ENCODE peak calls at places on chromosomes 5 and 9, in eight cellular contexts. O is brain microvascular endothelial cell; U is glutamatergic neuron; J is activated naive CD4-positive, alpha-beta T cell treated with anti-CD3 and anti-CD28 coated beads for 36 hours; Z is neural crest cell; Y is glomerular endothelial cell; C is HFFc6; R is substantia nigra. E is an unnamed sample.

GRCh38 chr5:9903806-9904205 is 273.7 kb upstream of the TAS2R1 start:
- DNase-seq in Z (no peak), J (no peak), Y (no peak), C (peak), U (no peak), O (peak), R (no peak), E (no peak)

GRCh38 chr5:86244153-86244552 is 373.6 kb upstream of the COX7C start:
- DNase-seq in R (no peak), Z (no peak), C (no peak), J (no peak), O (no peak), U (no peak), Y (no peak), E (no peak)

GRCh38 chr5:159784993-159785392 is 131.3 kb upstream of the ADRA1B start:
- DNase-seq in C (no peak), R (no peak), O (no peak), J (no peak), Z (no peak), U (no peak), Y (no peak), E (no peak)

GRCh38 chr9:37994639-37995347 is 74.2 kb downstream of the SHB start:
- DNase-seq in C (peak), R (peak), O (peak), Y (no peak), U (peak), J (peak), Z (no peak), E (peak)

GRCh38 chr5:43042176-43042625 is 2.1 kb upstream of the ANXA2R start:
- DNase-seq in U (peak), Y (no peak), O (peak), C (peak), R (peak), Z (peak), J (peak), E (peak)

GRCh38 chr9:34158362-34158869 is 20.4 kb upstream of the UBAP1 start:
- DNase-seq in C (peak), Y (no peak), U (no peak), R (no peak), J (no peak), O (peak), Z (no peak), E (no peak)

GRCh38 chr9:76026796-76027195 is 136.3 kb downstream of the PCSK5 start:
- DNase-seq in J (no peak), Z (no peak), R (no peak), O (no peak), C (no peak), Y (no peak), U (no peak), E (no peak)

GRCh38 chr9:15837079-15837679 is 284.3 kb downstream of the CCDC171 start:
- DNase-seq in J (peak), C (peak), Y (peak), U (no peak), Z (peak), O (peak), R (peak), E (no peak)

GRCh38 chr5:175098301-175098700 is 345.7 kb downstream of the DRD1 start:
- DNase-seq in U (no peak), Y (no peak), O (no peak), Z (no peak), C (no peak), R (no peak), J (no peak), E (no peak)

GRCh38 chr5:132963175-132964104 is at the start of gene AFF4:
- DNase-seq in C (peak), O (peak), U (peak), Z (peak), Y (no peak), J (peak), R (peak), E (peak)

GRCh38 chr9:92147030-92147853 is 32.0 kb upstream of the SPTLC1 start:
- DNase-seq in Z (no peak), J (peak), C (peak), Y (no peak), O (peak), U (no peak), R (no peak), E (no peak)

GRCh38 chr9:135365013-135365768 is 114.4 kb upstream of the PPP1R26 start:
- DNase-seq in O (no peak), C (no peak), Z (no peak), J (no peak), Y (no peak), R (no peak), U (no peak), E (no peak)

GRCh38 chr9:136610426-136610825 is 52.3 kb upstream of the EGFL7 start:
- DNase-seq in Y (no peak), O (no peak), C (no peak), U (no peak), J (no peak), Z (no peak), R (no peak), E (no peak)

GRCh38 chr9:10612649-10613398 is at the start of gene PTPRD:
- DNase-seq in Y (no peak), Z (peak), O (peak), J (peak), R (no peak), C (no peak), U (peak), E (peak)

GRCh38 chr9:112377087-112377486 is 2.8 kb upstream of the HSDL2 start:
- DNase-seq in Y (no peak), Z (no peak), R (no peak), U (no peak), C (no peak), O (no peak), J (no peak), E (no peak)

GRCh38 chr5:181187500-181188213 is 17.3 kb downstream of the TRIM7 start:
- DNase-seq in U (peak), O (peak), Y (no peak), J (peak), R (no peak), Z (peak), C (peak), E (no peak)

GRCh38 chr5:59390989-59391388 is 502.5 kb downstream of the PDE4D start:
- DNase-seq in Y (no peak), U (no peak), C (no peak), J (no peak), O (no peak), Z (no peak), R (no peak), E (no peak)

GRCh38 chr5:165227515-165227914 is 1722.1 kb downstream of the MAT2B start:
- DNase-seq in R (no peak), Z (no peak), J (no peak), Y (no peak), O (no peak), C (no peak), U (no peak), E (no peak)

GRCh38 chr5:158175664-158176507 is 316.9 kb upstream of the CLINT1 start:
- DNase-seq in R (no peak), Z (no peak), Y (no peak), O (no peak), C (no peak), U (no peak), J (no peak), E (no peak)

E was measured in anterior cingulate cortex.